ENCODE peak calls at places on chromosome 20, in eight cellular contexts. G is NT2/D1, J is fibroblast of lung, D is fibroblast of mammary gland, W is cardiac fibroblast, M is Peyer's patch, A is HFF-Myc, B is lower lobe of right lung. V is an unnamed sample.

GRCh38 chr20:8909596-8909995 is 159.3 kb upstream of the PLCB4 start:
- DNase-seq in D (peak), M (no peak), A (no peak), W (peak), B (no peak), J (no peak), G (no peak), V (no peak)

GRCh38 chr20:53399592-53400335 is 193.9 kb downstream of the ZNF217 start:
- DNase-seq in A (no peak), W (no peak), G (no peak), D (peak), J (no peak), B (peak), M (no peak), V (no peak)

GRCh38 chr20:711526-711925 is 35.9 kb upstream of the SCRT2 start:
- DNase-seq in B (no peak), W (no peak), M (no peak), J (no peak), A (no peak), D (no peak), G (no peak), V (no peak)

GRCh38 chr20:62361799-62362589 is 5.1 kb downstream of the LAMA5 start:
- DNase-seq in W (no peak), A (no peak), G (no peak), J (no peak), B (peak), D (no peak), M (no peak), V (no peak)

GRCh38 chr20:49521356-49521755 is 38.9 kb upstream of the KCNB1 start:
- DNase-seq in M (no peak), G (no peak), A (no peak), B (no peak), J (no peak), W (no peak), D (no peak), V (no peak)

GRCh38 chr20:5100684-5101347 is 18.9 kb downstream of the PCNA start:
- DNase-seq in B (peak), A (peak), W (peak), J (peak), D (peak), M (peak), G (peak), V (peak)

GRCh38 chr20:34254979-34255378 is 13.8 kb downstream of the ASIP start:
- DNase-seq in W (no peak), D (no peak), B (no peak), G (no peak), A (no peak), M (peak), J (no peak), V (no peak)

GRCh38 chr20:14337400-14338171 is at the start of gene FLRT3:
- DNase-seq in W (peak), D (peak), A (peak), G (peak), B (peak), J (peak), M (peak), V (no peak)

GRCh38 chr20:37327748-37328147 is 18.2 kb upstream of the SRC start:
- DNase-seq in W (peak), B (peak), J (peak), D (peak), G (no peak), A (no peak), M (peak), V (no peak)

GRCh38 chr20:57130160-57130772 is 136.2 kb downstream of the BMP7 start:
- DNase-seq in J (no peak), W (no peak), M (no peak), G (no peak), B (no peak), A (no peak), D (no peak), V (no peak)

GRCh38 chr20:8616792-8617191 is 452.1 kb upstream of the PLCB4 start:
- DNase-seq in M (no peak), W (peak), G (no peak), J (peak), A (no peak), D (peak), B (no peak), V (no peak)

GRCh38 chr20:61803903-61804804 is 261.5 kb downstream of the TAF4 start:
- DNase-seq in J (no peak), M (no peak), D (peak), A (no peak), W (peak), B (peak), G (no peak), V (peak)

GRCh38 chr20:50762435-50763201 is 31.2 kb downstream of the PARD6B start:
- DNase-seq in J (peak), B (peak), W (peak), D (peak), M (no peak), A (no peak), G (no peak), V (no peak)

GRCh38 chr20:39631557-39631956 is 669.4 kb downstream of the DHX35 start:
- DNase-seq in G (no peak), B (no peak), D (peak), W (peak), J (no peak), A (no peak), M (no peak), V (no peak)

GRCh38 chr20:13723015-13723414 is 61.7 kb downstream of the ESF1 start:
- DNase-seq in G (no peak), B (no peak), M (no peak), D (peak), J (peak), A (no peak), W (no peak), V (no peak)

GRCh38 chr20:41249781-41250281 is 67.7 kb downstream of the ZHX3 start:
- DNase-seq in B (no peak), G (peak), W (peak), J (peak), A (peak), D (peak), M (no peak), V (no peak)

GRCh38 chr20:38723069-38723981 is 961 bp upstream of the SLC32A1 start:
- DNase-seq in M (no peak), W (peak), D (peak), J (peak), B (no peak), G (no peak), A (no peak), V (no peak)

GRCh38 chr20:1800180-1800579 is 95.0 kb upstream of the SIRPA start:
- DNase-seq in J (no peak), W (no peak), G (no peak), B (no peak), A (no peak), D (no peak), M (no peak), V (no peak)

GRCh38 chr20:24034820-24035219 is 46.2 kb upstream of the GGTLC1 start:
- DNase-seq in W (peak), B (no peak), A (no peak), D (no peak), G (no peak), M (no peak), J (no peak), V (no peak)

GRCh38 chr20:29408034-29408695 is 1849.3 kb upstream of the DEFB115 start:
- DNase-seq in A (no peak), G (no peak), M (no peak), D (no peak), W (no peak), J (no peak), B (no peak), V (no peak)

GRCh38 chr20:34037767-34038166 is 44.1 kb downstream of the RALY start:
- DNase-seq in B (no peak), G (no peak), M (no peak), A (no peak), D (peak), J (peak), W (peak), V (no peak)

GRCh38 chr20:53942121-53942816 is 128.1 kb downstream of the BCAS1 start:
- DNase-seq in D (no peak), G (peak), M (no peak), B (no peak), J (no peak), A (no peak), W (no peak), V (no peak)

GRCh38 chr20:33654680-33655161 is 7.4 kb upstream of the C20orf144 start:
- DNase-seq in G (no peak), M (no peak), W (no peak), A (no peak), B (peak), D (no peak), J (no peak), V (no peak)

GRCh38 chr20:8856668-8857067 is 212.2 kb upstream of the PLCB4 start:
- DNase-seq in M (no peak), J (no peak), G (no peak), A (no peak), W (no peak), D (no peak), B (no peak), V (no peak)

GRCh38 chr20:21213691-21214090 is 87.8 kb downstream of the KIZ start:
- DNase-seq in J (no peak), A (no peak), G (no peak), M (no peak), W (no peak), B (no peak), D (no peak), V (no peak)

GRCh38 chr20:47950557-47951283 is 165.4 kb upstream of the SULF2 start:
- DNase-seq in D (peak), G (no peak), J (no peak), W (no peak), M (no peak), A (no peak), B (no peak), V (no peak)

GRCh38 chr20:33787253-33787891 is 23.8 kb upstream of the CHMP4B start:
- DNase-seq in A (no peak), B (no peak), J (no peak), G (no peak), D (no peak), M (no peak), W (no peak), V (no peak)

GRCh38 chr20:1892122-1892385 is 3.2 kb upstream of the SIRPA start:
- DNase-seq in J (no peak), W (no peak), A (no peak), G (no peak), B (no peak), M (no peak), D (no peak), V (no peak)

GRCh38 chr20:2292711-2293110 is 3.1 kb upstream of the TGM3 start:
- DNase-seq in M (peak), B (peak), W (no peak), A (no peak), J (no peak), G (no peak), D (no peak), V (no peak)

GRCh38 chr20:57748601-57749130 is 38.9 kb upstream of the PMEPA1 start:
- DNase-seq in W (peak), G (no peak), D (peak), J (peak), A (peak), M (peak), B (peak), V (peak)

GRCh38 chr20:46434597-46434996 is 28.2 kb upstream of the ELMO2 start:
- DNase-seq in W (no peak), J (no peak), A (no peak), D (no peak), G (no peak), B (no peak), M (no peak), V (no peak)

GRCh38 chr20:1568166-1568490 is 10.6 kb upstream of the SIRPD start:
- DNase-seq in D (no peak), A (no peak), J (no peak), W (no peak), G (no peak), M (no peak), B (no peak), V (no peak)

GRCh38 chr20:40865095-40865494 is 163.5 kb upstream of the TOP1 start:
- DNase-seq in A (no peak), M (no peak), B (no peak), W (no peak), J (no peak), G (no peak), D (no peak), V (no peak)

GRCh38 chr20:19975436-19975799 is 41.7 kb upstream of the NAA20 start:
- DNase-seq in B (peak), W (peak), A (no peak), D (peak), J (peak), G (no peak), M (no peak), V (no peak)

GRCh38 chr20:51262240-51262639 is 239.3 kb upstream of the KCNG1 start:
- DNase-seq in W (no peak), B (no peak), D (no peak), J (no peak), M (no peak), G (no peak), A (no peak), V (no peak)

GRCh38 chr20:38805958-38806854 is 709 bp downstream of the PPP1R16B start:
- DNase-seq in D (no peak), M (peak), B (peak), W (no peak), A (no peak), G (no peak), J (no peak), V (peak)

GRCh38 chr20:19992996-19993908 is 23.9 kb upstream of the NAA20 start:
- DNase-seq in J (peak), A (peak), B (no peak), D (peak), G (peak), M (no peak), W (peak), V (no peak)

GRCh38 chr20:45028424-45029136 is 62.3 kb downstream of the STK4 start:
- DNase-seq in B (no peak), W (no peak), J (no peak), D (no peak), G (no peak), M (no peak), A (no peak), V (no peak)

GRCh38 chr20:45032781-45033180 is 66.5 kb downstream of the STK4 start:
- DNase-seq in A (no peak), B (no peak), D (no peak), W (no peak), J (no peak), M (no peak), G (no peak), V (no peak)

GRCh38 chr20:45034436-45034835 is 66.5 kb downstream of the KCNS1 start:
- DNase-seq in G (no peak), D (no peak), B (no peak), W (no peak), J (no peak), A (no peak), M (no peak), V (peak)

GRCh38 chr20:45029884-45030283 is 63.6 kb downstream of the STK4 start:
- DNase-seq in B (no peak), W (no peak), D (no peak), J (no peak), M (no peak), G (no peak), A (no peak), V (no peak)

DNA sequence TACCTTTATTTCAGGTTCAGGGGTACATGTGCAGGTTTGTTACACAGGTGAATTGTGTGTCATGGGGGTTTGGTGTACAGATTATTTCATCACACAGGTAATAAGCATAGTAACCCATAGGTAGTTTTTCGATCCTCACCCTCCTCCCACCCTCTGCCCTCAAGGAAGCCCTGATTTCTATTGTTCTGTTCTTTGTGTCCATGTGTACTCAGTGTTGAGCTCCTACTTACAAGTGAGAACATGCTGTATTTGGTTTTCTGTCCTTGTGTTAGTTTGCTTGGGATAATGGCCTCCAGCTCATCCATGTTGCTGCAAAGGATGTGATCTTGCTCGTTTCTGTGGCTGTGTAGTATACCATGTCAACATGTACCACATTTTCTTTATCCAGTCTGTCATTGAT is 66.0 kb downstream of the STK4 start:
- DNase-seq in M (no peak), A (no peak), B (no peak), W (no peak), J (no peak), D (no peak), G (no peak), V (no peak)
- H3K4me3 ChIP-seq in M (no peak), A (no peak), B (no peak), W (no peak), J (no peak), D (no peak), G (no peak), V (no peak)

GRCh38 chr20:58895099-58895795 is 42.7 kb downstream of the GNAS start:
- DNase-seq in D (no peak), J (no peak), G (no peak), B (no peak), A (no peak), M (no peak), W (no peak), V (no peak)

GRCh38 chr20:58896820-58897219 is 44.3 kb downstream of the GNAS start:
- DNase-seq in B (no peak), M (no peak), A (no peak), G (no peak), J (no peak), D (no peak), W (no peak), V (no peak)

GRCh38 chr20:58897493-58897892 is 45.0 kb downstream of the GNAS start:
- DNase-seq in M (no peak), B (no peak), W (no peak), J (no peak), D (no peak), A (no peak), G (no peak), V (no peak)

GRCh38 chr20:58894652-58895051 is 42.1 kb downstream of the GNAS start:
- DNase-seq in D (no peak), G (no peak), J (no peak), B (no peak), A (no peak), M (no peak), W (no peak), V (no peak)

GRCh38 chr20:58895796-58896180 is 43.3 kb downstream of the GNAS start:
- DNase-seq in G (no peak), M (no peak), A (no peak), D (no peak), W (no peak), B (no peak), J (no peak), V (no peak)
- H3K4me3 ChIP-seq in G (no peak), M (no peak), A (peak), D (no peak), W (no peak), B (no peak), J (peak), V (no peak)

GRCh38 chr20:63490416-63490815 is 8.5 kb downstream of the EEF1A2 start:
- DNase-seq in D (no peak), M (no peak), G (no peak), B (no peak), A (no peak), J (no peak), W (no peak), V (no peak)

GRCh38 chr20:63486300-63486855 is 12.5 kb downstream of the EEF1A2 start:
- DNase-seq in M (no peak), J (no peak), W (no peak), A (no peak), G (no peak), D (no peak), B (no peak), V (no peak)

GRCh38 chr20:63487781-63488241 is 11.1 kb downstream of the EEF1A2 start:
- DNase-seq in J (no peak), W (no peak), A (no peak), G (no peak), M (no peak), B (no peak), D (no peak), V (no peak)

GRCh38 chr20:63487116-63487764 is 11.6 kb downstream of the EEF1A2 start:
- DNase-seq in A (no peak), W (no peak), J (no peak), G (no peak), B (no peak), M (no peak), D (no peak), V (no peak)

DNA sequence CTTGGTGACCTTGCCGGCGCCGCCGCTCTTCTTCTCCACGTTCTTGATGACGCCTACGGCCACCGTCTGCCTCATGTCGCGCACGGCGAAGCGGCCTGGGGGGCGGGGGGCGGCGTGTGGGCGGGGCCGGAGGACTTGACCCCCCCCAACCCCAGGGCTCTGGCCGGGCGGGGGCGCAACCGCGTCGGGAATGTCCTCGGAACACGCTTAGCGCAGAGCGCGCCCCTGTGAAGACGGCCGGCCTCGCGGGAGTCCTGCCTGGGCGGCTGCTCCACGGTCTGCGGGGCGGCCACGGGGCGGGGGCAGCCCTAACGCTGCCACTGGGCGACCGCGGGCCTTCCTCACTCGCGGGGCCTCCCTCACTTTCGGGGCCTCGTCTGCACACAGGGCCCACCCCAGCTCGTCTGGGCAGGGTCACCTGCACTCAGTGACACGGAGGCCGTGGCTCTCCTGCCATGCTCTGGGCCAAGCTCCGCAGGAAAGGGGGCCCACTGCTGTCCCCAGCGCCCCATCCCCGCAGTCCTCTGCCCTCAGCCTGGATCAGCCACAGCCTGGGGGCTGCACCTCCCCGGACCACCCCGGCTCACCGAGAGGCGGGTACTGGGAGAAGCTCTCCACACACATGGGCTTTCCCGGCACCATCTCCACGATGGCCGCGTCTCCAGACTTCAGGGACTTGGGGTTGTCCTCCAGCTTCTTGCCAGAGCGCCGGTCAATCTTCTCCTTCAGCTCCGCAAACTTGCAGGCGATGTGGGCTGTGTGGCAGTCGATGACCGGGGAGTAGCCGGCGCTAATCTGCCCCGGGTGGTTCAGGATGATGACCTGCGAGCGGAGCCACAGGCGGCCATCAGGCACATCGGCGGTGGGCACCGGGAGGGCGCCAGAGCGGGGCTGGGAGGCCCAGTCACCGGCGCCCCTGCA is 10.3 kb downstream of the EEF1A2 start:
- DNase-seq in J (no peak), D (no peak), G (no peak), A (no peak), M (no peak), B (no peak), W (no peak), V (no peak)
- H3K4me3 ChIP-seq in J (no peak), D (no peak), G (no peak), A (no peak), M (no peak), B (no peak), W (no peak), V (no peak)

DNA sequence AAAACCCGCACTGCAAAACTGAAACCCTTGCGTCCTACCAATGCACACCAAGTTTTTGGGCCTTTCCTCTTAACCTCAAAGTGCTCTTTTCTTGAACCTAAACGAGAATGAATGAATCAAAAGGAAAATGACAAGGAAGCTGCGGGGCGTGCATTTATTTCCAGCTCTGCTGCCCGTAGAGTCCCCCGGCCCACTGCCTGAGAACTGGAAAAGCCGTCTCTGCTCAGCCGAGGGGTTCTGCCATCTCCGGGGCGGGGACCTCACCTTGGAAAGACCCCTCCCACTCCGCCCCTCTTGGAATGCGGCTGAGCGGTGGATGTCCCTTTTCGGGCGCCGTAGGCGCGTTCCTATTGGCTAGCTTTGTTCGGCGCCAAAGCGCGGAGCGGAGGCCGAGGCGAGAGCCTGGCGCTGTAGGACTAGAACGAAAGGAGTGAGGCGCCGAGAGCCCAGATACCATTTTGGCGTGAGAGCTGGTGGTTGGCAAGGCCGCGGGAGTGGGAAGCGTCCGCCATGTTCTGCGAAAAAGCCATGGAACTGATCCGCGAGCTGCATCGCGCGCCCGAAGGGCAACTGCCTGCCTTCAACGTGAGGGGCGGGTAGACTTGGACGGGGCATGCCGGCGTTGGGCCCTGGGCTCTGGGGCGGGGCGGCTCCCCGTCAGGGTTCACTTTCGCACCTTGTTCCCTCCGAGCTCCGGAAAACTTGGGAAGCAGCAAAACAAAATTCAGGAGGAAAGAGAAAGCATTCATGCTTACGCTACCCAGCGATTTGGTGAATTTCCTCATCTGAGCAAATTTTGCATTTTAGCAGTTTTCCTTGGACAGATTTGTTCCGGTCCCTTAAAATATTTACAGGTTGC is at the start of gene GINS1:
- DNase-seq in B (peak), D (peak), J (peak), A (peak), G (peak), W (peak), M (peak), V (peak)
- H3K4me3 ChIP-seq in B (peak), D (peak), J (peak), A (peak), G (peak), W (peak), M (peak), V (peak)